ENCODE peak calls at places on chromosomes 2 and 18, in nine cellular contexts. M is GM12878; P is BE2C; L is T1000; F is Kasumi-1; E is activated naive CD8-positive, alpha-beta T cell treated with anti-CD3 and anti-CD28 coated beads for 36 hours; U is fibroblast of pulmonary artery; T is memory B cell; I is activated naive CD4-positive, alpha-beta T cell treated with anti-CD3 and anti-CD28 coated beads, Interleukin-2, amount 10 ng/mL, durations not matched to agents 7 days and 5 days. K is an unnamed sample.

GRCh38 chr2:140257692-140258300 is 1477.6 kb upstream of the NXPH2 start:
- DNase-seq in M (no peak), P (no peak), L (no peak), F (peak), E (no peak), U (peak), T (no peak), I (no peak), K (no peak)

GRCh38 chr2:120887844-120888243 is 152.2 kb downstream of the GLI2 start:
- DNase-seq in M (no peak), P (no peak), L (no peak), F (no peak), E (no peak), U (no peak), T (no peak), I (no peak), K (no peak)

GRCh38 chr2:96832751-96833507 is 10.9 kb downstream of the ANKRD23 start:
- DNase-seq in M (no peak), P (no peak), L (no peak), F (no peak), E (no peak), U (peak), T (no peak), I (no peak), K (no peak)

GRCh38 chr2:162197095-162197825 is 45.2 kb upstream of the GCG start:
- DNase-seq in M (no peak), P (no peak), L (no peak), F (no peak), E (no peak), U (peak), T (no peak), I (no peak), K (no peak)

GRCh38 chr2:39732492-39732891 is 46.6 kb downstream of the THUMPD2 start:
- DNase-seq in M (no peak), P (peak), L (no peak), F (no peak), E (no peak), U (peak), T (no peak), I (no peak), K (no peak)

GRCh38 chr18:7598167-7599062 is 31.3 kb downstream of the PTPRM start:
- DNase-seq in M (no peak), P (no peak), L (no peak), F (no peak), E (no peak), U (peak), T (no peak), I (no peak), K (no peak)

GRCh38 chr2:11746807-11747459 is 501 bp downstream of the LPIN1 start:
- DNase-seq in M (no peak), P (no peak), L (no peak), F (peak), E (no peak), U (peak), T (no peak), I (peak), K (no peak)

GRCh38 chr18:13309031-13309430 is 90.5 kb downstream of the LDLRAD4 start:
- DNase-seq in M (no peak), P (no peak), L (no peak), F (no peak), E (no peak), U (no peak), T (no peak), I (no peak), K (no peak)

GRCh38 chr18:31209041-31209440 is 46.4 kb upstream of the DSC1 start:
- DNase-seq in M (no peak), P (no peak), L (no peak), F (no peak), E (no peak), U (no peak), T (no peak), I (no peak), K (no peak)

GRCh38 chr2:234710587-234710986 is 213.7 kb upstream of the ARL4C start:
- DNase-seq in M (no peak), P (no peak), L (no peak), F (no peak), E (no peak), U (no peak), T (no peak), I (no peak), K (no peak)

GRCh38 chr2:47230418-47230817 is 75.3 kb upstream of the STPG4 start:
- DNase-seq in M (no peak), P (no peak), L (no peak), F (no peak), E (no peak), U (peak), T (no peak), I (no peak), K (no peak)

GRCh38 chr2:231129216-231129615 is 4.4 kb upstream of the HTR2B start:
- DNase-seq in M (no peak), P (no peak), L (no peak), F (no peak), E (no peak), U (no peak), T (no peak), I (no peak), K (no peak)

GRCh38 chr2:35503311-35503710 is 852.3 kb upstream of the CRIM1 start:
- DNase-seq in M (no peak), P (no peak), L (no peak), F (no peak), E (no peak), U (no peak), T (no peak), I (no peak), K (no peak)